ENCODE peak calls at places on chromosomes 13 and 19, in four cellular contexts. E is activated naive CD4-positive, alpha-beta T cell treated with Interleukin-2 at 50 U/mL for 16 hours; F is ACHN; O is amygdala. P is an unnamed sample.

GRCh38 chr19:42075364-42075615 is 676 bp upstream of the ZNF574 start:
- DNase-seq in E (no peak), F (no peak), O (no peak), P (no peak)

GRCh38 chr19:1863638-1864479 is 480 bp upstream of the KLF16 start:
- DNase-seq in E (peak), F (peak), O (peak), P (peak)

GRCh38 chr13:36431204-36432105 is 840 bp upstream of the CCNA1 start:
- DNase-seq in E (no peak), F (peak), O (no peak), P (peak)

GRCh38 chr13:96052655-96053002 is 572 bp downstream of the UGGT2 start:
- DNase-seq in E (no peak), F (peak), O (peak), P (peak)

GRCh38 chr19:7636691-7637373 is at the start of gene STXBP2:
- DNase-seq in E (peak), F (peak), O (no peak), P (peak)

GRCh38 chr19:33219261-33219812 is 6.3 kb downstream of the SLC7A10 start:
- DNase-seq in E (no peak), F (no peak), O (no peak), P (no peak)

GRCh38 chr13:69600811-69601210 is 506.8 kb upstream of the ATXN8OS start:
- DNase-seq in E (no peak), F (no peak), O (no peak), P (no peak)

GRCh38 chr19:35994868-35995654 is at the start of gene SDHAF1:
- DNase-seq in E (peak), F (peak), O (peak), P (peak)

GRCh38 chr13:31267126-31267784 is 67.5 kb downstream of the B3GLCT start:
- DNase-seq in E (no peak), F (no peak), O (no peak), P (no peak)

P was measured in hepatocyte.